ENCODE peak calls at places on chromosomes 13 and 19, in seven cellular contexts. M, F, U, C, J, H and R are unnamed samples.

GRCh38 chr13:112931028-112931934 is 37.7 kb upstream of the MCF2L start:
- DNase-seq in M (no peak), F (no peak), U (no peak), C (peak; percentile 37), J (peak; percentile 84), H (peak; percentile 45), R (no peak)

GRCh38 chr19:5926641-5927438 is 12.8 kb downstream of the CAPS start:
- DNase-seq in M (no peak), F (no peak), U (no peak), C (peak; percentile 54), J (no peak), H (no peak), R (no peak)

GRCh38 chr19:45130888-45131615 is 29.7 kb downstream of the NKPD1 start:
- DNase-seq in M (no peak), F (no peak), U (peak; percentile 47), C (no peak), J (no peak), H (peak; percentile 24), R (no peak)

GRCh38 chr13:33204130-33204927 is 81.2 kb downstream of the STARD13 start:
- DNase-seq in M (no peak), F (no peak), U (peak; percentile 26), C (peak; percentile 90), J (no peak), H (peak; percentile 89), R (peak; percentile 86)

GRCh38 chr13:113791761-113792160 is 32.7 kb downstream of the TMEM255B start:
- DNase-seq in M (no peak), F (no peak), U (no peak), C (no peak), J (peak; percentile 24), H (no peak), R (no peak)

GRCh38 chr13:31913459-31913858 is 118.1 kb upstream of the FRY start:
- DNase-seq in M (no peak), F (no peak), U (no peak), C (peak; percentile 51), J (no peak), H (no peak), R (no peak)

GRCh38 chr19:7877249-7877836 is 3.2 kb upstream of the PRR36 start:
- DNase-seq in M (no peak), F (no peak), U (no peak), C (no peak), J (no peak), H (no peak), R (no peak)

GRCh38 chr13:80338781-80339577 is 1.9 kb downstream of the SPRY2 start:
- DNase-seq in M (no peak), F (no peak), U (peak; percentile 80), C (peak; percentile 79), J (peak; percentile 79), H (peak; percentile 90), R (peak; percentile 88)

GRCh38 chr13:80132741-80133601 is 208.0 kb downstream of the SPRY2 start:
- DNase-seq in M (no peak), F (no peak), U (peak; percentile 25), C (peak; percentile 82), J (peak; percentile 61), H (peak; percentile 78), R (peak; percentile 55)

GRCh38 chr13:103351035-103351828 is 285.0 kb upstream of the SLC10A2 start:
- DNase-seq in M (no peak), F (no peak), U (no peak), C (peak; percentile 11), J (peak; percentile 65), H (peak; percentile 75), R (no peak)

GRCh38 chr13:97434417-97435296 is 688 bp downstream of the RAP2A start:
- DNase-seq in M (peak; percentile 49), F (peak; percentile 27), U (peak; percentile 47), C (peak; percentile 32), J (peak; percentile 75), H (peak; percentile 41), R (peak; percentile 82)

GRCh38 chr13:44165895-44166496 is 207.6 kb upstream of the SERP2 start:
- DNase-seq in M (no peak), F (no peak), U (no peak), C (no peak), J (no peak), H (no peak), R (no peak)

GRCh38 chr19:48608798-48609263 is 2.3 kb downstream of the SPACA4 start:
- DNase-seq in M (peak; percentile 46), F (peak; percentile 38), U (no peak), C (no peak), J (peak; percentile 87), H (peak; percentile 37), R (no peak)

GRCh38 chr19:35712529-35712909 is 5.3 kb upstream of the KMT2B start:
- DNase-seq in M (no peak), F (no peak), U (no peak), C (no peak), J (no peak), H (no peak), R (no peak)

GRCh38 chr13:113732176-113732960 is 26.7 kb upstream of the TMEM255B start:
- DNase-seq in M (no peak), F (no peak), U (no peak), C (no peak), J (no peak), H (no peak), R (peak; percentile 45)

GRCh38 chr13:30745917-30746686 is 10.8 kb downstream of the ALOX5AP start:
- DNase-seq in M (no peak), F (no peak), U (peak; percentile 54), C (peak; percentile 46), J (no peak), H (peak; percentile 45), R (no peak)

GRCh38 chr19:8335343-8336071 is 7.6 kb downstream of the KANK3 start:
- DNase-seq in M (no peak), F (no peak), U (no peak), C (no peak), J (peak; percentile 86), H (no peak), R (no peak)

GRCh38 chr13:31786011-31786410 is 46.7 kb downstream of the RXFP2 start:
- DNase-seq in M (no peak), F (no peak), U (no peak), C (no peak), J (no peak), H (peak; percentile 50), R (no peak)

GRCh38 chr19:53768401-53768800 is 55.7 kb downstream of the NLRP12 start:
- DNase-seq in M (no peak), F (no peak), U (no peak), C (no peak), J (no peak), H (no peak), R (no peak)

GRCh38 chr13:75685239-75685697 is 49.1 kb downstream of the LMO7 start:
- DNase-seq in M (no peak), F (no peak), U (no peak), C (no peak), J (peak; percentile 65), H (peak; percentile 89), R (no peak)

GRCh38 chr13:94209110-94209509 is 270.4 kb downstream of the DCT start:
- DNase-seq in M (no peak), F (no peak), U (no peak), C (no peak), J (no peak), H (no peak), R (no peak)

GRCh38 chr13:51804295-51805172 is 571 bp upstream of the DHRS12 start:
- DNase-seq in M (no peak), F (no peak), U (no peak), C (no peak), J (no peak), H (no peak), R (no peak)

GRCh38 chr19:810077-810855 is 11.5 kb downstream of the PLPPR3 start:
- DNase-seq in M (no peak), F (no peak), U (no peak), C (no peak), J (peak; percentile 66), H (no peak), R (no peak)
- H3K36me3 ChIP-seq in M (peaks cover 22% of the 10 kb centered on the region), F (peaks cover 68% of the 10 kb centered on the region), U (peaks cover 41% of the 10 kb centered on the region), C (peaks cover 49% of the 10 kb centered on the region), J (peaks cover 64% of the 10 kb centered on the region), H (peaks cover 52% of the 10 kb centered on the region), R (peaks cover 8% of the 10 kb centered on the region)

GRCh38 chr13:57123660-57124059 is 17.1 kb upstream of the PRR20A start:
- DNase-seq in M (no peak), F (no peak), U (peak; percentile 33), C (no peak), J (no peak), H (peak; percentile 3), R (peak; percentile 76)

DNA sequence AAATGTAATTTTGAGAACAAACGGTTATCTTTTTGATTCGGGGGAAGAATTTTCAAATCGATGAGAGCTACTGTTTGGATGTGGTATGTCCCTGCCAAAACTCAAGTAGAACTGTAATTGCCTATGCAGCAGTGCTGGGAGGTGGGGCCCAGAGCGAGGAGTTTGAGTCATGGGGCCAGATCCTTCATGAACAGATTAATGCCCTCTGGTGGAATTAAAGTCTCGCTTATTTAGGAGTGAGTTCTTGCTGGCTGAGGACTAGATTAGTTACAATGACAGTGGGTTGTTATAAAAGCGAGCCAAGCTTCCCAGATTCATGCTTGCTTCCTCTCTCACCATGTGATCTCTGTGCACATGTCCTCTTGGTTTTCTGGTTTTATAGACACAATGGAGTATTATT is 11.8 kb upstream of the PRR20A start:
- DNase-seq in M (no peak), F (no peak), U (no peak), C (no peak), J (peak; percentile 55), H (no peak), R (no peak)
- H3K4me3 ChIP-seq in M (no peak overlapping the region), F (no peak overlapping the region), U (no peak overlapping the region), C (no peak overlapping the region), J (no peak overlapping the region), H (no peak overlapping the region), R (no peak overlapping the region)

GRCh38 chr13:49100637-49101570 is 119.2 kb upstream of the MLNR start:
- DNase-seq in M (no peak), F (no peak), U (no peak), C (no peak), J (no peak), H (no peak), R (no peak)

GRCh38 chr13:49098771-49099512 is 121.2 kb upstream of the MLNR start:
- DNase-seq in M (no peak), F (no peak), U (no peak), C (no peak), J (no peak), H (peak; percentile 40), R (no peak)

GRCh38 chr13:49099513-49099877 is 120.6 kb upstream of the MLNR start:
- DNase-seq in M (no peak), F (no peak), U (no peak), C (no peak), J (no peak), H (no peak), R (no peak)

GRCh38 chr13:49098198-49098597 is 121.9 kb upstream of the MLNR start:
- DNase-seq in M (no peak), F (no peak), U (no peak), C (peak; percentile 64), J (no peak), H (peak; percentile 98), R (no peak)

GRCh38 chr13:49097374-49097773 is 121.7 kb downstream of the FNDC3A start:
- DNase-seq in M (no peak), F (no peak), U (no peak), C (peak; percentile 18), J (no peak), H (peak; percentile 54), R (no peak)
- H3K27ac ChIP-seq in M (no peak overlapping the region), F (no peak overlapping the region), U (peak overlapping the region; percentile 88), C (peak overlapping the region; percentile 72), J (no peak overlapping the region), H (no peak overlapping the region), R (peak overlapping the region; percentile 57)

DNA sequence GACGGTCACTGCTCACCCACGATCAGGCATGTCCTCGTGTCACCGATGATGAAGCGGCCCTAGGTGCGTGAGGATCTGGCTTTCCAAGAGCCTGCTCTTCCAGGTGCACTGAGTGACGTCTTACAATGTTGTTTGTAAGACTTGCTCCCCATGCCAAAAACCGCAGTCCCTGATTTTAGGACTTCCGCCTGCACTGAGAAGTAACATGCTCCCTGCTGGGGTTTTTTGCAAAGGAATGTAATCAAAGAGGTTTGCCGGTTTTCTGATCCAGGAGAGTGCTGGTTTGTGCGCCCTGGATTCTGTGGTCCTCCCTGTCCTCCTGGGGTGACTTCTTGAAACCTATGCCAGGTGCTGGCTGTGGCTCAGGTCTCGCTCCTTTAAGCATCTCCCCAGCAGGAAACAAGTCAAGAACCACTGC is 38.8 kb downstream of the MYO9B start:
- DNase-seq in M (no peak), F (no peak), U (no peak), C (no peak), J (peak; percentile 70), H (peak; percentile 61), R (no peak)
- H3K36me3 ChIP-seq in M (no peaks in the 10 kb centered on the region), F (peaks cover 18% of the 10 kb centered on the region), U (no peaks in the 10 kb centered on the region), C (no peaks in the 10 kb centered on the region), J (peaks cover 12% of the 10 kb centered on the region), H (peaks cover 12% of the 10 kb centered on the region), R (no peaks in the 10 kb centered on the region)